ENCODE peak calls at places on chromosomes 1 and 21, in seven cellular contexts. R is GM12891, V is GM12892, O is H1, N is SK-N-SH, P is K562, M is HepG2. F is an unnamed sample.

GRCh38 chr1:93042134-93042821 is 36.8 kb upstream of the MTF2 start:
- DNase-seq in R (peak), V (no peak), O (no peak), N (no peak), P (no peak), M (peak), F (peak)

GRCh38 chr1:5973771-5974170 is 18.5 kb downstream of the NPHP4 start:
- DNase-seq in R (no peak), V (no peak), O (no peak), N (no peak), P (no peak), M (no peak), F (no peak)

GRCh38 chr1:3631865-3632264 is 7.0 kb downstream of the TPRG1L start:
- DNase-seq in R (no peak), V (no peak), O (no peak), N (no peak), P (no peak), M (no peak), F (no peak)

GRCh38 chr1:209583408-209583807 is at the start of gene CAMK1G:
- DNase-seq in R (no peak), V (no peak), O (peak), N (peak), P (no peak), M (no peak), F (no peak)

GRCh38 chr1:206035027-206035426 is 11.3 kb upstream of the CTSE start:
- DNase-seq in R (no peak), V (no peak), O (peak), N (no peak), P (no peak), M (no peak), F (no peak)

GRCh38 chr1:115351143-115351542 is 13.1 kb upstream of the NGF start:
- DNase-seq in R (no peak), V (no peak), O (no peak), N (no peak), P (no peak), M (no peak), F (no peak)

GRCh38 chr1:70034403-70034802 is 171.0 kb downstream of the LRRC40 start:
- DNase-seq in R (no peak), V (no peak), O (no peak), N (peak), P (peak), M (peak), F (no peak)

GRCh38 chr1:214106375-214106774 is 118.6 kb downstream of the PROX1 start:
- DNase-seq in R (no peak), V (no peak), O (no peak), N (no peak), P (no peak), M (no peak), F (no peak)

GRCh38 chr1:58515794-58516401 is 30.6 kb downstream of the OMA1 start:
- DNase-seq in R (no peak), V (no peak), O (no peak), N (peak), P (peak), M (peak), F (peak)

GRCh38 chr1:240464099-240464498 is 147.9 kb downstream of the GREM2 start:
- DNase-seq in R (no peak), V (no peak), O (no peak), N (no peak), P (no peak), M (no peak), F (no peak)

GRCh38 chr1:17551755-17552234 is 12.3 kb downstream of the ARHGEF10L start:
- DNase-seq in R (no peak), V (no peak), O (no peak), N (peak), P (no peak), M (no peak), F (no peak)

GRCh38 chr21:32994305-32994704 is 31.4 kb upstream of the OLIG2 start:
- DNase-seq in R (no peak), V (no peak), O (no peak), N (peak), P (peak), M (no peak), F (no peak)

GRCh38 chr1:181128592-181129497 is 40.3 kb downstream of the IER5 start:
- DNase-seq in R (no peak), V (no peak), O (peak), N (peak), P (peak), M (no peak), F (no peak)

GRCh38 chr1:230878584-230878975 is 10.3 kb upstream of the C1orf198 start:
- DNase-seq in R (no peak), V (no peak), O (no peak), N (no peak), P (no peak), M (no peak), F (no peak)

GRCh38 chr1:32448773-32449456 is 16.0 kb upstream of the ZBTB8B start:
- DNase-seq in R (no peak), V (no peak), O (peak), N (no peak), P (peak), M (peak), F (no peak)

DNA sequence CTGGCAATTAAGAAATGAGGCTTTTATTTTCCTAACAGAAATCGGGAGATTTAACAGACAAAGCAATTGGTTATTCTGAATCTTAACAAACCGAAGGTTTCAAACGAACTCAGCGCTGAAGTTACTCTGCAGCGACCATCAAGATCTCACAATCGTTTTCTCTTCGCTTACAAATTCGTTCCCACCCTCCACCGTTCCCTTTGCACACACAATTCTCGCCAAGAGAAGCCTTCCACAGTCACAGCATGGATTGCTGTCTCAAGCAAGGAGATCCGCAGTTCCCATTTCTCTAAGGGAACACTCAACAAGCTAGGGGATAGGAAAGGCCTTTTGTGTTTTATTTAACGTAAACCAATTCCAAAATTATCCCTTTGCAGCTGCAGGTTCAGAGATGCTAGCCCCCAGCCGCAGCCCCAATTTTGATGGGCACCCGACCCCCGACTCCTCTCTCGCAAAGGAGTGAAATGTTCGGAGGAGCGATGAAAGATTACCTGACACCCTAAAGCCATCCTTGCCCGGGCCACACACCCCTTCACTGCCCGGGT is 759 bp downstream of the FBXO42 start:
- DNase-seq in R (no peak), V (no peak), O (no peak), N (no peak), P (peak), M (no peak), F (no peak)
- TF ChIP-seq TAF1 in R (no peak), V (no peak), O (no peak), N (no peak), P (no peak), M (no peak), F (no peak)

GRCh38 chr1:52632732-52633290 is at the start of gene SHISAL2A:
- DNase-seq in R (peak), V (peak), O (peak), N (peak), P (no peak), M (no peak), F (no peak)
- TF ChIP-seq TAF1 in R (no peak), V (no peak), O (peak), N (no peak), P (no peak), M (no peak), F (no peak)

GRCh38 chr1:175274368-175274767 is 81.8 kb upstream of the KIAA0040 start:
- DNase-seq in R (no peak), V (no peak), O (no peak), N (no peak), P (no peak), M (no peak), F (peak)
- TF ChIP-seq TAF1 in R (no peak), V (no peak), O (no peak), N (no peak), P (no peak), M (no peak), F (no peak)

GRCh38 chr1:89865498-89866385 is 44.9 kb downstream of the LRRC8D start:
- DNase-seq in R (no peak), V (no peak), O (no peak), N (no peak), P (no peak), M (no peak), F (no peak)
- TF ChIP-seq TAF1 in R (no peak), V (no peak), O (no peak), N (no peak), P (no peak), M (no peak), F (no peak)

GRCh38 chr1:173568483-173568882 is 34.4 kb downstream of the SLC9C2 start:
- DNase-seq in R (no peak), V (no peak), O (no peak), N (no peak), P (no peak), M (no peak), F (no peak)

GRCh38 chr1:173573596-173573995 is 29.3 kb downstream of the SLC9C2 start:
- DNase-seq in R (no peak), V (no peak), O (no peak), N (no peak), P (no peak), M (no peak), F (no peak)

GRCh38 chr1:173572465-173572864 is 30.4 kb downstream of the SLC9C2 start:
- DNase-seq in R (no peak), V (no peak), O (no peak), N (no peak), P (no peak), M (no peak), F (no peak)

DNA sequence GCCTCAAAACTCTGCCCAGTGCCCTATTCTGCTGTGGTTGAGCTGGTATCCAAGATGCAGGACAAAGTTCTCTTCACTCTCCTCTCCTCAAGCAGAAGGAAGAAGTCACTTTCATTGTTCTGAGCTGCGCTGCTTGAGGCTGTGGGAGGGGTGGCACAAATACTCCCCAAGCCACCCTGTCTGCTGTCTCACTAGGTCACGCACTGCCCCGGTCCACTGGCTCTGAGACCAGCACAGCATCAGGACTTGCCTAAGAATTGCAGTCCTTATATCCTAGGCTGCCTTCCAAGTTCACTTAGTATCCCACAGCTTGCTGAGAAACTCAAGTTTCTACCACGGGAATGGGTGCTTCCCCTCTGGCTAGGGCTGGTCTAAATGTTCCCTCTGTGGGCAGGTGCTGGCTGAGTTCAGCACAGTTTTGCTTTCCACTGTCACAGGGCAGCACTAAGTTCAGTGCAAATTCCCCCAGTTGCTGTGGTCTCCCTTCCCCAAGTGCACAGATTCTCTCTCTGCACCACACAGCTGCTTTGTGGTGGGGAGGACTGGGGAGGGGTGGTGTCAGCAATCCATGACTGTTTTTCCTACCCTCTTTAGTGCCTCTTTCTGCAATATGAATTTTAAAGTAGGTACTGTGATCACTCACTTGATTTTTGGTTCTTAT is 32.4 kb downstream of the SLC9C2 start:
- DNase-seq in R (no peak), V (no peak), O (no peak), N (no peak), P (no peak), M (no peak), F (peak)
- TF ChIP-seq TAF1 in R (no peak), V (no peak), O (no peak), N (no peak), P (no peak), M (no peak), F (no peak)

GRCh38 chr21:22670148-22670547 is 1671.9 kb downstream of the NCAM2 start:
- DNase-seq in R (no peak), V (no peak), O (no peak), N (no peak), P (no peak), M (no peak), F (no peak)
- TF ChIP-seq TAF1 in R (no peak), V (no peak), O (no peak), N (no peak), P (no peak), M (no peak), F (no peak)

DNA sequence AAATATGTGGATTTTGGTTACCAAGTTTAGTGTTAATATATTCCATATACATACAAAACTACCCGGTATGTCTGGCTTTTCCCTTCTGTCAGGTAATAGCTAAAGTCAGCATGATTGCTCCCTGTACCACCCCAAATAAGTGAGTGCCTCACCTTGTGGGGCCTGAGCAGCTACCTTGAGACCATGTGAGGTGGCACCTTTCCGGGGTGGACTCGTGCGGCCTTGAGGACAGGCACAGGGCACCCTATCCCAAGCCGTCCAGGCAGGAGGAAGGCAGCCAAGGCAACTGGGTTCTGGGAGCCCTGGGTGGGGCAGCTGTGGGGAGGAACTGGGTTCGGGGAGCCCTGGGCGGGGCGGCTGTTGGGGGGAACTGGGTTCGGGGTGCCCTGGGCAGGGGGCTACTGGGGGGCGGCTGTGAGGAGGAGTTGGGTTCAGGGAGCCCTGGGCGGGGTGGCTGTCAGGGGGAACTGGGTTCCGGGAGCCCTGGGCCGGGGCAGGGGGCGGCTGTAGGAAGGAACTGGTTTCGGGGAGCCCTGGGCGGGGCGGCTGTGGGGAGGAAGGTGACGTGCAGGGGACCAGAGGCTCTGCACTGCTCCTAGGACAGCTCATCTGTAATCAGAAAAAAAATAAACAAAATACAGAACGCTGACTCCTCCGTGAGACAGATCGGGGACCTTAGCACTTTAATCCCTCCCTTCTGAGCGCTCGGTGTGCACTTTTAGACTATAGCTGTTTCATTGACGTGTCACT is 63.3 kb downstream of the POFUT2 start:
- DNase-seq in R (no peak), V (no peak), O (no peak), N (no peak), P (no peak), M (no peak), F (no peak)
- TF ChIP-seq TAF1 in R (no peak), V (no peak), O (no peak), N (no peak), P (no peak), M (no peak), F (no peak)

GRCh38 chr1:232643227-232643626 is 13.3 kb upstream of the SIPA1L2 start:
- DNase-seq in R (no peak), V (no peak), O (no peak), N (no peak), P (no peak), M (no peak), F (no peak)

GRCh38 chr1:232644209-232644608 is 14.3 kb upstream of the SIPA1L2 start:
- DNase-seq in R (no peak), V (no peak), O (no peak), N (no peak), P (no peak), M (no peak), F (no peak)

GRCh38 chr1:232650433-232650832 is 20.5 kb upstream of the SIPA1L2 start:
- DNase-seq in R (no peak), V (no peak), O (no peak), N (no peak), P (no peak), M (no peak), F (no peak)

DNA sequence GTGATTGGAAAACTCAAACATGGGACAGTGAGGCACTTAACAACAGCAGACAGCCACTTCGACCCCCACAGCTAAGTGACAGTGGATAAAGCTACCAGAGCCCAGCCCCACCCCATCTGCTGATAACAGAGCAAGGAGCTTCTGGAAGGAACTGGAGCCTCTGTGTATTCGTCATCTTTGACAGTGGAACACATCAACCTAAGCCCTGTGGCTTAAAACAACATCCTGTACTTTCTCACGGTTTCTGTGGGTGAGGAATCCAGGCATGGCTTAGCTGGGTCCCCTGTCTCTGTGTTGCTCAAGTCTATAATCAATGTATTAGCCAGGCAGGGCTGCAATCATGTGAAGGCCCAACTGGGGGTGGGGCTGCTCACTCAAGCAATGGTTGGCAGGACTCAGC is 18.4 kb upstream of the SIPA1L2 start:
- DNase-seq in R (no peak), V (no peak), O (no peak), N (no peak), P (no peak), M (no peak), F (no peak)
- TF ChIP-seq TAF1 in R (no peak), V (no peak), O (no peak), N (no peak), P (no peak), M (no peak), F (no peak)

F was measured in GM12878.